ENCODE peak calls at places on chromosomes 3 and 15, in six cellular contexts. O is tibial artery, E is neural progenitor cell, M is hepatocyte, R is ovary, H is heart left ventricle. Z is an unnamed sample. For H3K4me1, the result is how much of the 10 kb centered on the place peaks cover.

GRCh38 chr15:44035781-44036699 is 159.0 kb downstream of the FRMD5 start:
- DNase-seq in O (no peak), E (no peak), M (no peak), R (no peak), H (no peak), Z (no peak)

GRCh38 chr3:169822091-169822490 is 9.4 kb upstream of the LRRC34 start:
- DNase-seq in O (no peak), E (no peak), M (no peak), R (no peak), H (no peak), Z (no peak)

GRCh38 chr3:113631143-113631542 is 65.3 kb downstream of the USF3 start:
- DNase-seq in O (no peak), E (no peak), M (no peak), R (no peak), H (no peak), Z (no peak)

GRCh38 chr3:39920271-39920670 is 110.9 kb downstream of the MYRIP start:
- DNase-seq in O (no peak), E (no peak), M (no peak), R (no peak), H (no peak), Z (no peak)

GRCh38 chr3:168186293-168186983 is 90.7 kb upstream of the GOLIM4 start:
- DNase-seq in O (no peak), E (no peak), M (no peak), R (no peak), H (no peak), Z (no peak)

GRCh38 chr3:55616803-55617202 is 129.7 kb upstream of the WNT5A start:
- DNase-seq in O (no peak), E (no peak), M (no peak), R (no peak), H (no peak), Z (no peak)

GRCh38 chr3:76615739-76616138 is 424.2 kb upstream of the ROBO2 start:
- DNase-seq in O (no peak), E (no peak), M (no peak), R (no peak), H (no peak), Z (no peak)

GRCh38 chr3:42539871-42540714 is 37.6 kb downstream of the VIPR1 start:
- DNase-seq in O (no peak), E (peak), M (peak), R (peak), H (peak), Z (peak)

GRCh38 chr3:170257145-170257544 is 34.9 kb downstream of the PRKCI start:
- DNase-seq in O (no peak), E (no peak), M (no peak), R (no peak), H (no peak), Z (no peak)

GRCh38 chr15:64507293-64507802 is 47.0 kb downstream of the ZNF609 start:
- DNase-seq in O (peak), E (peak), M (peak), R (peak), H (peak), Z (no peak)

GRCh38 chr3:160340351-160340750 is 58.7 kb downstream of the IFT80 start:
- DNase-seq in O (no peak), E (no peak), M (no peak), R (no peak), H (no peak), Z (no peak)

GRCh38 chr3:48595526-48596121 is 495 bp upstream of the COL7A1 start:
- DNase-seq in O (peak), E (peak), M (peak), R (peak), H (no peak), Z (peak)

GRCh38 chr15:78061963-78062427 is 15.5 kb downstream of the TBC1D2B start:
- DNase-seq in O (peak), E (no peak), M (peak), R (no peak), H (no peak), Z (peak)

GRCh38 chr15:72671531-72671930 is 14.5 kb downstream of the HIGD2B start:
- DNase-seq in O (no peak), E (no peak), M (no peak), R (no peak), H (no peak), Z (no peak)

GRCh38 chr15:23565395-23566069 is at the start of gene MKRN3:
- DNase-seq in O (no peak), E (peak), M (no peak), R (no peak), H (no peak), Z (no peak)

GRCh38 chr3:187186801-187187421 is 10.4 kb upstream of the RTP1 start:
- DNase-seq in O (peak), E (no peak), M (peak), R (no peak), H (peak), Z (no peak)

GRCh38 chr3:33537135-33537534 is 96.9 kb upstream of the UBP1 start:
- DNase-seq in O (no peak), E (no peak), M (no peak), R (no peak), H (no peak), Z (no peak)

GRCh38 chr15:94066046-94066445 is 165.3 kb upstream of the MCTP2 start:
- DNase-seq in O (no peak), E (no peak), M (no peak), R (no peak), H (no peak), Z (no peak)

GRCh38 chr3:56938545-56938944 is 121.9 kb upstream of the SPATA12 start:
- DNase-seq in O (no peak), E (no peak), M (no peak), R (no peak), H (no peak), Z (no peak)

GRCh38 chr3:150227839-150228238 is 180.3 kb upstream of the TSC22D2 start:
- DNase-seq in O (no peak), E (peak), M (peak), R (no peak), H (peak), Z (no peak)

GRCh38 chr15:101258238-101259144 is 6.6 kb upstream of the CHSY1 start:
- DNase-seq in O (no peak), E (peak), M (peak), R (peak), H (peak), Z (peak)

GRCh38 chr3:142664311-142664710 is 59.5 kb upstream of the TRPC1 start:
- DNase-seq in O (no peak), E (no peak), M (no peak), R (no peak), H (no peak), Z (no peak)

GRCh38 chr3:136141296-136141785 is 54.8 kb downstream of the MSL2 start:
- DNase-seq in O (no peak), E (no peak), M (no peak), R (no peak), H (no peak), Z (peak)

GRCh38 chr15:73841756-73842590 is 31.4 kb upstream of the TBC1D21 start:
- DNase-seq in O (no peak), E (peak), M (no peak), R (no peak), H (no peak), Z (no peak)

GRCh38 chr3:81998139-81998755 is 236.8 kb upstream of the GBE1 start:
- DNase-seq in O (no peak), E (no peak), M (peak), R (no peak), H (no peak), Z (peak)

GRCh38 chr3:38480093-38480445 is 16.1 kb upstream of the EXOG start:
- DNase-seq in O (no peak), E (no peak), M (no peak), R (no peak), H (no peak), Z (no peak)
- TF ChIP-seq CTCF in O (no peak), E (no peak), M (no peak), R (no peak), H (peak), Z (no peak)

GRCh38 chr15:48060396-48060795 is 60.4 kb upstream of the SLC24A5 start:
- DNase-seq in O (no peak), E (no peak), M (no peak), R (no peak), H (no peak), Z (no peak)
- H3K27ac ChIP-seq in O (no peak), E (no peak), M (no peak), R (no peak), H (no peak), Z (no peak)

DNA sequence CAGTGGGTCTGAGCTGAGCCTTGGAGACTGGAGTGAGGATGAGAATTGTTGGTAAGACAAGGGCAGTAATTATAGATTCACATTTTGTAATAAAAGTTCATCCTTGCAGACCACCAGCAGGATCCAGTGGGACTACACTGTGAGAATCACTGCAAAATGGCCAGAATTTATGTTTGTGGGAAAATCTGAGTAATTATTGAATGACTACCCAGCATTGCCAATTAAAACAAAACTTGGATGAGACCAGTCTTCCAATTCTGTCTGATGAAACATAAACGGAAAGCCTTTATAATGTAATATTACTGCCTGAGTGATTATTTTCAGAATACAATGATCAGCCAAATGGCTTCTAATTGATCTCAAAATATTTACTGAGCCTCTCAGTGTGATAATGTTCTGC is 323.3 kb upstream of the C2CD4B start:
- DNase-seq in O (no peak), E (no peak), M (no peak), R (no peak), H (no peak), Z (no peak)
- H3K4me1 ChIP-seq in O (under half), E (under half), M (under half), R (under half), H (under half), Z (under half)

DNA sequence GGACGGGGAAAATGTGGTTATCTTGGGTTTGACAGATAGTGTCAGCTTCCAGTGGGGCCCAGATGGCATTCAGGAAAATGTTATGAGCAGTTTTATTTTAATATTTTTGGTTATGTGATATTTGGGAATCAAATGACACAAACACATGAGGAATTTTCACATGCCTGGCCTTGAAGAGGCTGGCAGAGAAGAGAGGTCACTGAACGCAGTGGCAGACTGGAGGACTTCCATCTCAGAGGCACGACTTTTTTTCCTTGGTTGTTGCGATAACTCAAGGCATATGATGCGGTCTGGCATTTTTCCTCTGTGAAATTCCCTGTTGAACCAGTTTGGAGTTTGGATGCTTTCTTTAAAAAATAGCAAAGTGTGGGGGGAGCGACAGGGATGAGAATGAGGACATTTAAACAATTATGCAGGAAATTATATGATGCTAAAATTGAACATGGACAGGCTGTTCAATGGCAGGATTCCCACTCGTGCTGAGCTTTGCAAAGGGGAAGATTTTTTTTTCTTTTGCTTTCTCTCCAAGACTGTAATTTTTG is 36.9 kb upstream of the ARPP21 start:
- DNase-seq in O (no peak), E (no peak), M (no peak), R (no peak), H (no peak), Z (no peak)
- TF ChIP-seq CTCF in O (no peak), E (no peak), M (no peak), R (no peak), H (no peak), Z (no peak)

DNA sequence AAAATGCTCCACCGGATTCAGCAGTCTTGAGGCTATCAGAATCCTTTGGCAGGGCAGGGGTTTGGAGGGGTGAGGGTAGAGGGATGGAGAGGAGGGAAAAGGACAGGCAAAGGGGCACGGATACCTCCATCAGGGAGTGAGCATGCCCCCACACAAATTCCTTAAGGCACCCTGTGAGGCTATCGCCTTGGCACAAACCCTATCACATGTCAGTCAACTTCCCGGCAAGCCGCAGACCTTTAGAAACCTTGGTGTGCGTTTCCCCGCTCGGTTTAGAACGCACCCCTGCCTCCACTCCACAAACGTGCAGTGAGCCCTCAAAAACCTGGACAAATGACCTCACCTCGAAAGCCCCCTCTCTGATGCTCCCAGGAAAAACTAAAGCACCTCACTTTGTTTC is 422 bp upstream of the SETMAR start:
- DNase-seq in O (no peak), E (no peak), M (no peak), R (peak), H (no peak), Z (no peak)
- H3K27ac ChIP-seq in O (peak), E (no peak), M (peak), R (no peak), H (peak), Z (no peak)

GRCh38 chr15:67781907-67782559 is 43.3 kb upstream of the SKOR1 start:
- DNase-seq in O (no peak), E (peak), M (no peak), R (no peak), H (no peak), Z (no peak)
- H3K4me1 ChIP-seq in O (under half), E (half or more), M (under half), R (under half), H (under half), Z (under half)

GRCh38 chr3:106206613-106207012 is 337.8 kb upstream of the CBLB start:
- DNase-seq in O (no peak), E (no peak), M (no peak), R (no peak), H (no peak), Z (no peak)
- TF ChIP-seq CTCF in O (no peak), E (no peak), M (no peak), R (no peak), H (no peak), Z (no peak)

GRCh38 chr3:30472090-30472489 is 134.3 kb upstream of the TGFBR2 start:
- DNase-seq in O (no peak), E (no peak), M (no peak), R (no peak), H (no peak), Z (no peak)
- H3K27ac ChIP-seq in O (no peak), E (no peak), M (no peak), R (no peak), H (peak), Z (no peak)

GRCh38 chr3:194075088-194075615 is 60.8 kb upstream of the HES1 start:
- DNase-seq in O (no peak), E (no peak), M (no peak), R (no peak), H (no peak), Z (no peak)
- H3K4me1 ChIP-seq in O (under half), E (under half), M (under half), R (under half), H (under half), Z (under half)

GRCh38 chr3:151900460-151900859 is 27.0 kb downstream of the SUCNR1 start:
- DNase-seq in O (no peak), E (no peak), M (no peak), R (no peak), H (no peak), Z (no peak)

GRCh38 chr3:151905647-151906046 is 32.2 kb downstream of the SUCNR1 start:
- DNase-seq in O (no peak), E (no peak), M (no peak), R (no peak), H (no peak), Z (no peak)

GRCh38 chr3:151903501-151903991 is 30.1 kb downstream of the SUCNR1 start:
- DNase-seq in O (no peak), E (no peak), M (peak), R (peak), H (no peak), Z (no peak)

GRCh38 chr3:151901946-151902285 is 28.5 kb downstream of the SUCNR1 start:
- DNase-seq in O (no peak), E (peak), M (no peak), R (no peak), H (no peak), Z (no peak)

DNA sequence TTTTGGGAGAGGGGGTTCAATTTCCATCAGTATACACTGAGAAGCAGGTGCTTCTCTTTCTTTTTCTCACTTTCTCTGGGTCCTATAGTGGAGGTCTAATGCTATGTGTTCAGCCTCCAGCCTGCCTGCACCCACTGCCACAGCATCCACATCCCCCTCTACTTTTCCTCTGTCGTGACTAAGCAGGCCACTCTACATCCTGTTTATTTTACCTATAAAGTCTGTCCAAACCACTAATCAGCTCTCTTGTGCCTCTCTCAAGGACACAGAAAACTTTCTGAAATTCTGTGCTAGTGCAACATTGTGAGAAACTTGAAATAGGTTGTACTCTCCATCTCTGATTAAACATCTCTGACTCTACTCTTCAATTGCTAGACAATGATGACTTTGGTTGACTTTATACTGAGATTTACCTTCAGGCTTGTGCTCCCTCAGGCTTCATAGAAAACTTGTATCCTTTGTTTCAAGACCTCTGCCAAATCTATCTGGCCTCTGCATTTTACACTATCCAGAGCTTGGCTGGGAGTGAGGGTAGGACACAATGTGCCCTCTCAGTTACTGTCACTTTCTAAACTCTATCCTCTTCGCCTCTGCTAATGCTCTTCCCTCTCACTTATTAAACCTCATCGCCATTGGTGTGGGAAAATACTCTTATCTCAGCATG is 28.0 kb downstream of the SUCNR1 start:
- DNase-seq in O (no peak), E (no peak), M (no peak), R (no peak), H (no peak), Z (no peak)
- TF ChIP-seq CTCF in O (no peak), E (no peak), M (no peak), R (no peak), H (no peak), Z (no peak)